ENCODE peak calls at places on chromosomes 4 and X, in four cellular contexts. G is pancreas, U is left ventricle myocardium inferior, O is fibroblast of lung. I is an unnamed sample.

GRCh38 chr4:129064717-129065116 is 28.6 kb downstream of the SCLT1 start:
- DNase-seq in G (no peak), U (no peak), O (peak), I (no peak)

GRCh38 chrX:110692876-110693275 is 102.7 kb downstream of the CHRDL1 start:
- DNase-seq in G (no peak), U (no peak), O (no peak), I (no peak)

GRCh38 chrX:107117993-107118321 is 665 bp downstream of the RBM41 start:
- DNase-seq in G (no peak), U (no peak), O (peak), I (peak)

GRCh38 chr4:112593438-112594133 is 43.1 kb downstream of the ZGRF1 start:
- DNase-seq in G (no peak), U (no peak), O (no peak), I (no peak)

GRCh38 chr4:72397314-72397713 is 171.7 kb downstream of the ADAMTS3 start:
- DNase-seq in G (no peak), U (no peak), O (peak), I (no peak)

GRCh38 chrX:118839334-118839958 is 15.8 kb downstream of the ZCCHC12 start:
- DNase-seq in G (peak), U (peak), O (peak), I (no peak)

GRCh38 chrX:9682456-9682855 is 83.2 kb downstream of the GPR143 start:
- DNase-seq in G (no peak), U (no peak), O (peak), I (no peak)

GRCh38 chrX:69568828-69569227 is 47.1 kb upstream of the EDA start:
- DNase-seq in G (no peak), U (no peak), O (no peak), I (no peak)

GRCh38 chr4:110155632-110156031 is 42.8 kb downstream of the ELOVL6 start:
- DNase-seq in G (no peak), U (no peak), O (peak), I (no peak)

GRCh38 chrX:57528670-57529255 is 63.0 kb upstream of the ZXDB start:
- DNase-seq in G (no peak), U (no peak), O (no peak), I (no peak)

GRCh38 chr4:54746228-54746627 is 88.5 kb downstream of the KIT start:
- DNase-seq in G (no peak), U (no peak), O (peak), I (peak)

GRCh38 chr4:89000844-89001360 is 56.1 kb downstream of the FAM13A start:
- DNase-seq in G (no peak), U (no peak), O (peak), I (no peak)

GRCh38 chrX:47807548-47807947 is 29.2 kb upstream of the ZNF81 start:
- DNase-seq in G (no peak), U (no peak), O (no peak), I (no peak)

GRCh38 chrX:139543920-139544319 is 13.4 kb downstream of the F9 start:
- DNase-seq in G (no peak), U (no peak), O (no peak), I (no peak)

GRCh38 chr4:184506527-184507121 is 32.3 kb upstream of the IRF2 start:
- DNase-seq in G (no peak), U (no peak), O (no peak), I (peak)

GRCh38 chr4:24657768-24658617 is 73.6 kb upstream of the DHX15 start:
- DNase-seq in G (no peak), U (peak), O (peak), I (peak)

GRCh38 chrX:39725928-39726619 is 371.7 kb downstream of the BCOR start:
- DNase-seq in G (no peak), U (no peak), O (peak), I (peak)

GRCh38 chr4:134551348-134551747 is 349.8 kb upstream of the PABPC4L start:
- DNase-seq in G (no peak), U (no peak), O (no peak), I (no peak)

GRCh38 chr4:154519214-154519613 is 27.6 kb upstream of the DCHS2 start:
- DNase-seq in G (no peak), U (no peak), O (no peak), I (no peak)

GRCh38 chr4:154517591-154517990 is 26.0 kb upstream of the DCHS2 start:
- DNase-seq in G (no peak), U (no peak), O (no peak), I (no peak)

GRCh38 chr4:154511990-154512389 is 20.4 kb upstream of the DCHS2 start:
- DNase-seq in G (no peak), U (no peak), O (no peak), I (no peak)

GRCh38 chr4:154516320-154516719 is 24.7 kb upstream of the DCHS2 start:
- DNase-seq in G (no peak), U (no peak), O (no peak), I (no peak)
- H3K27ac ChIP-seq in G (no peak), U (no peak), O (no peak), I (no peak)

GRCh38 chrX:101383679-101384078 is 2.3 kb downstream of the BTK start:
- DNase-seq in G (no peak), U (no peak), O (no peak), I (no peak)
- H3K4me3 ChIP-seq in G (no peak), U (no peak), O (no peak), I (peak)

GRCh38 chr4:7936963-7937362 is 2.7 kb downstream of the AFAP1 start:
- DNase-seq in G (no peak), U (no peak), O (no peak), I (no peak)

GRCh38 chr4:7938513-7939376 is 916 bp downstream of the AFAP1 start:
- DNase-seq in G (peak), U (peak), O (no peak), I (no peak)

GRCh38 chr4:7932333-7932732 is 7.3 kb downstream of the AFAP1 start:
- DNase-seq in G (no peak), U (no peak), O (no peak), I (no peak)

GRCh38 chr4:7929530-7929951 is 10.1 kb downstream of the AFAP1 start:
- DNase-seq in G (peak), U (no peak), O (no peak), I (no peak)

DNA sequence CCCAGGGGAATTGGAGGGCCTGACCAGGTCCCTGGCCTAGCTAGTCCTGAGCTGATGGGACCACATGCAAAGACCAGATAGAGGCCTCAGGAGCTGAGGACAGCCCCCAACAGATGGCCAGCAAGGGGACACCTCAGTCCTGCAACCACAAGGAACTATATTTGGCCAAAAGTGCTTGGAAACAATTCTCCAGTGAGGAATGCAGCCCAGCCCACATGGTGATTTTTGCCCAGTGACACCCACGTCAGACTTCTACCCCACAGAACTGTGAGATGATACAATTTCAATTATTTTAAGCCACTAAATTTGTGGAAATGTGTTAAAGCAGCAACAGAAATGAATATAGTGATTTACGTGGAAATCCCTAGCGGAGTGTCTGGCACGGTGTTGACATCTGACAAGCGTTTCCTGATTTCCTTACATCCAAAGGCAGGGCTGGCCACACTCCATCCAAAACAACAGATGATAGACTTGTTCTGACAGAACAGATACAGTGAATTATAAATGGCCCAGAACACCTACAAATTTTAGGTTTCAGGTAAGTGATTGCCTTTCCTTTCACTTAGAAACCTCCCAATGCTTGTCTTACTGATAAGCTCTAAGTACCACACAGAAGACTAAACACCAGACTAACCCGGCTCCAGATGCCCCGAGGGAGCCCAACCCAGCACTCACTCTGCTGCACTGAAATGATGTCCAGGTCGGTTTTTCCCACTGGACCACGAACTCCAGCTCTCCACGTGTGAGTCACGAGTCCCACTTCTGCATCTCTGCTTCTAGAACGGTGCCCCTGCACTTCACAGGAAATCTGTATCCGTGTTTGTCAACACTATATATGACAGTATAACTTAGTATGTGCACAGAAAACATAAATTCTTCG is 5.8 kb downstream of the AFAP1 start:
- DNase-seq in G (peak), U (no peak), O (peak), I (no peak)
- H3K27ac ChIP-seq in G (no peak), U (no peak), O (no peak), I (no peak)

GRCh38 chr4:153346031-153346430 is 1.5 kb downstream of the MND1 start:
- DNase-seq in G (no peak), U (no peak), O (no peak), I (no peak)

GRCh38 chr4:153345011-153345981 is 808 bp downstream of the MND1 start:
- DNase-seq in G (no peak), U (no peak), O (peak), I (peak)

GRCh38 chr4:153348006-153348405 is 3.5 kb downstream of the MND1 start:
- DNase-seq in G (no peak), U (no peak), O (peak), I (no peak)

GRCh38 chr4:153346563-153346962 is 2.1 kb downstream of the MND1 start:
- DNase-seq in G (no peak), U (no peak), O (no peak), I (no peak)

GRCh38 chr4:153347117-153347516 is 2.6 kb downstream of the MND1 start:
- DNase-seq in G (no peak), U (no peak), O (no peak), I (no peak)
- H3K4me3 ChIP-seq in G (no peak), U (no peak), O (no peak), I (no peak)

I was measured in HL-60.